ENCODE peak calls at places on chromosome 20, in five cellular contexts. W is fibroblast of mammary gland, N is upper lobe of left lung, S is ovary, A is tibial artery. D is an unnamed sample.

GRCh38 chr20:57896017-57896416 is 186.2 kb upstream of the PMEPA1 start:
- DNase-seq in W (no peak), N (peak), S (no peak), A (no peak), D (no peak)

GRCh38 chr20:38221041-38221589 is 39.4 kb downstream of the KIAA1755 start:
- DNase-seq in W (peak), N (peak), S (peak), A (peak), D (peak)

GRCh38 chr20:36435799-36436541 is 105.3 kb upstream of the MYL9 start:
- DNase-seq in W (peak), N (peak), S (peak), A (peak), D (peak)

GRCh38 chr20:45629496-45630100 is at the start of gene WFDC10A:
- DNase-seq in W (peak), N (no peak), S (no peak), A (peak), D (no peak)

GRCh38 chr20:46512943-46513844 is at the start of gene ZNF334:
- DNase-seq in W (peak), N (peak), S (peak), A (peak), D (no peak)

GRCh38 chr20:57025666-57026065 is 240.8 kb downstream of the BMP7 start:
- DNase-seq in W (no peak), N (no peak), S (no peak), A (no peak), D (no peak)

GRCh38 chr20:39775110-39775509 is 813.0 kb downstream of the DHX35 start:
- DNase-seq in W (peak), N (no peak), S (no peak), A (peak), D (no peak)

GRCh38 chr20:34365765-34366213 is 2.7 kb downstream of the ITCH start:
- DNase-seq in W (no peak), N (no peak), S (no peak), A (no peak), D (no peak)

GRCh38 chr20:52577696-52578095 is 386.1 kb upstream of the ZFP64 start:
- DNase-seq in W (no peak), N (no peak), S (no peak), A (no peak), D (no peak)

DNA sequence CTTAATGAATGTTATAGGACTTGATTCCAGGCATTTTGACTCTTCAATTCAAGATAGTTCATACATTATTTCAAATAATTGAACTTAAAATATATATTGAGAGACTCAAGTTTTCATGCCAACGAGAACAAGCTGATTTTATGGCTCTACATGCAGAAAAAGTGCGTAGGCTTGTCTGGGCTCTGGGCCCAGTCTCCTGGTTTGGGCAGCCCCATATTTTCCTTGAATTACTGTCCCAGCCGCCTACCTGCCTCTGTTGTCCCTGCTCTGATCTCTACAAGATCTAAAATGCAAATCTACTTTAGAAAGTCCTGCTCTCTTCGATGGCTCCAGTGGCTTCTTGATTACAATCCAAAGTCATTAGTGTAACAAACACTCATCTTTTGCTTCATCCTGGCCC is 537.4 kb upstream of the CHD6 start:
- DNase-seq in W (no peak), N (no peak), S (no peak), A (no peak), D (no peak)
- TF ChIP-seq CTCF in W (no peak), N (no peak), S (no peak), A (no peak), D (no peak)

GRCh38 chr20:62405108-62405980 is 1.7 kb downstream of the CABLES2 start:
- DNase-seq in W (peak), N (peak), S (peak), A (peak), D (no peak)
- TF ChIP-seq CTCF in W (peak), N (peak), S (no peak), A (peak), D (no peak)

GRCh38 chr20:5154543-5154925 is 27.7 kb downstream of the CDS2 start:
- DNase-seq in W (no peak), N (no peak), S (no peak), A (no peak), D (no peak)

GRCh38 chr20:5159928-5160327 is 33.1 kb downstream of the CDS2 start:
- DNase-seq in W (no peak), N (no peak), S (no peak), A (no peak), D (no peak)

GRCh38 chr20:5153152-5153467 is 26.3 kb downstream of the CDS2 start:
- DNase-seq in W (no peak), N (no peak), S (no peak), A (no peak), D (no peak)

GRCh38 chr20:5153612-5154542 is 27.1 kb downstream of the CDS2 start:
- DNase-seq in W (peak), N (no peak), S (no peak), A (no peak), D (no peak)

DNA sequence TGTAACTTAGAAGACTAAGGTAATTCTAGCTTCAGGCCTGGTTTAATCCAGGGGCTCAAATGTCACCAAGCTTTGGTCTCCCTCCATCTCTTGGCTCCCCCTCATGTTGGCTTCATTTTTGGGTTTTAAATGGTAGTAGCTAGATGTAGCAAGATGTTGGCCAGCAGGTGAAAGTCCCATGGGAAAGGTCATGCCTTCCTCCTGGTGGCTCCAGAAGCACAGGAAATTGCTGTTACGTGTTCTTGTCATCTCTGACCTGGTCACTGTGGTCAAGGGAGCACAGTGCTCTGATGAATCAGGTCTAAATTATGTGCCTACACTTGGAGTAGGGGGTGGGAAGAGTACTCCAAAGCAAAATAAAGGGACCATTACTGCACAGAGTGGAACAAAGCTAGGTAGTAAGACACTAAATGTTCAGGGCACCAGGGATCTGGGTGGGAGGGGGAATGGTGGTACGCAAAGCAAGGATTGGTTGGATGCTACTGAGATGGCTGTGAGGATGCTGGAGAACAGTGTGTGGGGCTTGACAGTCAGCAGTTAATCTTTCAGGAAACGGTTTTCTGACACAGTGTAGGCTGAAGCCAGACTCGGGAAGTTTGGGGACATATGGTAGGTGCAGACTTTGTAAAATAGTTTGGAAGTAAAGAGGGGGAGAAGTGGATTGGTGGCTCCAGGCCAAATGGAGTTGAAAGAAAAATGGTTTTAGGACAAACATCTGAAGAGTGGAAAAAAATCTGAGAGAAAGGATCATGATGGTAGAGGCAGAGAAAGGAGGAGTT is 30.1 kb downstream of the CDS2 start:
- DNase-seq in W (peak), N (no peak), S (no peak), A (no peak), D (no peak)
- TF ChIP-seq CTCF in W (no peak), N (no peak), S (no peak), A (no peak), D (no peak)

DNA sequence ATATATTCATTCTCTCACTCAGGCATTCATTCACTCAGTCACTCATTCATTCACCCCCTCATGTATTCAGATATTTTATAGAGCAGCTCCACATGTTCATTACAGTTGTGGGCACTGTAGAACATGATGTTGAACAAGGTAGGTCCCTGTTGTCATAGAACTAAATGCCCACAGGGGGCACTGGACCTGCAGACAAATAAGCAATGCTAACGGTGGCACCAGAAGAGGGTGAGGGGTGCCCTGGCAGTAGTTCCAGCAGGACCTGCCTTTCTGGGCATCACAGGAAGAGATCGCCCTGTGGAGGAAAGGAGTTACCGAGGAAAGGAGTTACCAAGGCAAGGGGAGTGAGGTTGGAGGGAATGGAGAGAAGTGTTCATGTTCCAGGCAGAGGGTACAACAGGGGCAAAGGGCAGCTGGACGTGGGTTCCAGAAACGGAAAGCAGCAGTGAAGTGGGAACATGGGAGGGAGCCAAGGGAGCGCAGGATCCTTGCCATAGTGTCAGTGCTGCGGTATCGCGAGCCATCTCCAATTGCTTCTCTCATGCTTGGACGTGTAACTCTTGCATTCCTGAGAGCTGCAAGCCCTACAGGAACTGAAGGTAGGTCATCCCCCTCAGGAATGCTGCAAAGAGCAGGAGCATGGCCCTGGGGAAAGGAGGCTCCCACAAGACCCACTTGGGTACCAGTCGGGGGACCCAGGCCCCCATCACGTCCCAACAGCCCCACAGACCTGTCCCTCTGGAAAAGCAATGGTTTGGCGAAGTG is 128.2 kb downstream of the EDN3 start:
- DNase-seq in W (no peak), N (no peak), S (no peak), A (no peak), D (no peak)
- TF ChIP-seq CTCF in W (no peak), N (no peak), S (no peak), A (no peak), D (no peak)

GRCh38 chr20:13755809-13756208 is 28.9 kb downstream of the ESF1 start:
- DNase-seq in W (peak), N (no peak), S (no peak), A (no peak), D (no peak)
- TF ChIP-seq CTCF in W (peak), N (no peak), S (no peak), A (peak), D (no peak)